ENCODE peak calls at places on chromosomes 11 and 22, in ten cellular contexts. One of them, this sample, is unnamed.
A peak's percentile ranks its signal among the peaks of the same experiment; 100 is the strongest.

GRCh38 chr11:97537407-97538150 is 1147.8 kb downstream of the JRKL start:
- DNase-seq in K562: no peak
- DNase-seq in prostate gland: no peak
- DNase-seq in esophagus muscularis mucosa: no peak
- DNase-seq in HCT116: no peak
- DNase-seq in H1: no peak
- DNase-seq in upper lobe of left lung: no peak
- DNase-seq in stomach: no peak
- DNase-seq in GM12891: no peak
- DNase-seq in transverse colon: no peak
- DNase-seq in this sample: no peak

GRCh38 chr22:47153854-47154542 is 391.5 kb downstream of the TBC1D22A start:
- DNase-seq in esophagus muscularis mucosa: no peak
- DNase-seq in H1: no peak
- DNase-seq in K562: no peak
- DNase-seq in prostate gland: no peak
- DNase-seq in HCT116: no peak
- DNase-seq in GM12891: no peak
- DNase-seq in stomach: no peak
- DNase-seq in upper lobe of left lung: no peak
- DNase-seq in transverse colon: no peak
- DNase-seq in this sample: no peak

GRCh38 chr11:629237-629583 is 2.2 kb upstream of the SCT start:
- DNase-seq in upper lobe of left lung: no peak
- DNase-seq in H1: peak; percentile 46
- DNase-seq in esophagus muscularis mucosa: no peak
- DNase-seq in GM12891: no peak
- DNase-seq in HCT116: no peak
- DNase-seq in transverse colon: no peak
- DNase-seq in prostate gland: no peak
- DNase-seq in stomach: no peak
- DNase-seq in K562: no peak
- DNase-seq in this sample: no peak

GRCh38 chr22:26658161-26658560 is 773 bp downstream of the MIAT start:
- DNase-seq in esophagus muscularis mucosa: no peak
- DNase-seq in GM12891: no peak
- DNase-seq in upper lobe of left lung: no peak
- DNase-seq in K562: no peak
- DNase-seq in HCT116: no peak
- DNase-seq in stomach: no peak
- DNase-seq in transverse colon: no peak
- DNase-seq in prostate gland: no peak
- DNase-seq in H1: no peak
- DNase-seq in this sample: no peak

GRCh38 chr11:46410021-46410420 is 18.4 kb upstream of the CHRM4 start:
- DNase-seq in upper lobe of left lung: no peak
- DNase-seq in esophagus muscularis mucosa: no peak
- DNase-seq in stomach: no peak
- DNase-seq in H1: peak; percentile 55
- DNase-seq in prostate gland: no peak
- DNase-seq in GM12891: no peak
- DNase-seq in K562: no peak
- DNase-seq in HCT116: no peak
- DNase-seq in transverse colon: no peak
- DNase-seq in this sample: no peak

GRCh38 chr11:58626915-58627483 is 4.5 kb downstream of the CNTF start:
- DNase-seq in K562: no peak
- DNase-seq in GM12891: no peak
- DNase-seq in upper lobe of left lung: no peak
- DNase-seq in transverse colon: no peak
- DNase-seq in HCT116: no peak
- DNase-seq in prostate gland: no peak
- DNase-seq in esophagus muscularis mucosa: no peak
- DNase-seq in H1: no peak
- DNase-seq in stomach: no peak
- DNase-seq in this sample: no peak

GRCh38 chr11:47616726-47617416 is 22.7 kb upstream of the C1QTNF4 start:
- DNase-seq in K562: peak; percentile 55
- DNase-seq in H1: no peak
- DNase-seq in upper lobe of left lung: no peak
- DNase-seq in prostate gland: no peak
- DNase-seq in esophagus muscularis mucosa: no peak
- DNase-seq in stomach: no peak
- DNase-seq in transverse colon: peak; percentile 25
- DNase-seq in GM12891: no peak
- DNase-seq in HCT116: peak; percentile 21
- DNase-seq in this sample: no peak

GRCh38 chr11:110850846-110851245 is 138.6 kb upstream of the ARHGAP20 start:
- DNase-seq in prostate gland: no peak
- DNase-seq in stomach: no peak
- DNase-seq in GM12891: no peak
- DNase-seq in transverse colon: no peak
- DNase-seq in K562: no peak
- DNase-seq in HCT116: no peak
- DNase-seq in H1: no peak
- DNase-seq in upper lobe of left lung: no peak
- DNase-seq in esophagus muscularis mucosa: no peak
- DNase-seq in this sample: no peak

GRCh38 chr22:38181453-38182200 is at the start of gene PLA2G6:
- DNase-seq in HCT116: peak; percentile 96
- DNase-seq in stomach: peak; percentile 99
- DNase-seq in H1: peak; percentile 98
- DNase-seq in upper lobe of left lung: peak; percentile 99
- DNase-seq in GM12891: peak; percentile 95
- DNase-seq in esophagus muscularis mucosa: peak; percentile 100
- DNase-seq in prostate gland: peak; percentile 98
- DNase-seq in K562: peak; percentile 97
- DNase-seq in transverse colon: peak; percentile 99
- DNase-seq in this sample: peak; percentile 99
- TF ChIP-seq POLR2A in HCT116: no peak
- TF ChIP-seq POLR2A in stomach: no peak
- TF ChIP-seq POLR2A in H1: peak; percentile 81
- TF ChIP-seq POLR2A in upper lobe of left lung: peak; percentile 19
- TF ChIP-seq POLR2A in GM12891: no peak
- TF ChIP-seq POLR2A in esophagus muscularis mucosa: peak; percentile 42
- TF ChIP-seq POLR2A in prostate gland: peak; percentile 71
- TF ChIP-seq POLR2A in K562: peak; percentile 73
- TF ChIP-seq POLR2A in transverse colon: peak; percentile 43
- TF ChIP-seq POLR2A in this sample: peak; percentile 38

GRCh38 chr11:74170694-74171629 is at the start of the genes C2CD3 and PPME1:
- DNase-seq in transverse colon: peak; percentile 98
- DNase-seq in prostate gland: peak; percentile 99
- DNase-seq in stomach: peak; percentile 98
- DNase-seq in HCT116: peak; percentile 99
- DNase-seq in upper lobe of left lung: peak; percentile 99
- DNase-seq in K562: peak; percentile 95
- DNase-seq in esophagus muscularis mucosa: peak; percentile 99
- DNase-seq in H1: peak; percentile 91
- DNase-seq in GM12891: peak; percentile 76
- DNase-seq in this sample: peak; percentile 99
- TF ChIP-seq POLR2AphosphoS5 in transverse colon: peak; percentile 92
- TF ChIP-seq POLR2AphosphoS5 in prostate gland: peak; percentile 100
- TF ChIP-seq POLR2AphosphoS5 in stomach: peak; percentile 82
- TF ChIP-seq POLR2AphosphoS5 in HCT116: peak; percentile 88
- TF ChIP-seq POLR2AphosphoS5 in upper lobe of left lung: peak; percentile 79
- TF ChIP-seq POLR2AphosphoS5 in K562: peak; percentile 79
- TF ChIP-seq POLR2AphosphoS5 in esophagus muscularis mucosa: peak; percentile 91
- TF ChIP-seq POLR2AphosphoS5 in H1: peak; percentile 95
- TF ChIP-seq POLR2AphosphoS5 in GM12891: peak; percentile 79
- TF ChIP-seq POLR2AphosphoS5 in this sample: peak; percentile 65

GRCh38 chr11:71452354-71453020 is 516 bp upstream of the NADSYN1 start:
- DNase-seq in transverse colon: peak; percentile 71
- DNase-seq in HCT116: no peak
- DNase-seq in upper lobe of left lung: peak; percentile 66
- DNase-seq in prostate gland: peak; percentile 52
- DNase-seq in K562: no peak
- DNase-seq in H1: no peak
- DNase-seq in stomach: peak; percentile 63
- DNase-seq in esophagus muscularis mucosa: no peak
- DNase-seq in GM12891: no peak
- DNase-seq in this sample: no peak

GRCh38 chr11:71450507-71450906 is 2.3 kb upstream of the DHCR7 start:
- DNase-seq in GM12891: no peak
- DNase-seq in stomach: no peak
- DNase-seq in H1: no peak
- DNase-seq in prostate gland: no peak
- DNase-seq in transverse colon: no peak
- DNase-seq in K562: no peak
- DNase-seq in HCT116: no peak
- DNase-seq in upper lobe of left lung: no peak
- DNase-seq in esophagus muscularis mucosa: no peak
- DNase-seq in this sample: no peak

GRCh38 chr11:71453021-71453910 is at the start of gene NADSYN1:
- DNase-seq in transverse colon: peak; percentile 99
- DNase-seq in esophagus muscularis mucosa: peak; percentile 98
- DNase-seq in upper lobe of left lung: peak; percentile 98
- DNase-seq in GM12891: peak; percentile 96
- DNase-seq in prostate gland: peak; percentile 96
- DNase-seq in H1: peak; percentile 95
- DNase-seq in stomach: peak; percentile 99
- DNase-seq in HCT116: peak; percentile 80
- DNase-seq in K562: peak; percentile 97
- DNase-seq in this sample: peak; percentile 97

GRCh38 chr11:71453911-71454304 is 905 bp downstream of the NADSYN1 start:
- DNase-seq in transverse colon: no peak
- DNase-seq in HCT116: no peak
- DNase-seq in upper lobe of left lung: no peak
- DNase-seq in esophagus muscularis mucosa: no peak
- DNase-seq in stomach: no peak
- DNase-seq in H1: no peak
- DNase-seq in GM12891: no peak
- DNase-seq in K562: no peak
- DNase-seq in prostate gland: no peak
- DNase-seq in this sample: no peak

DNA sequence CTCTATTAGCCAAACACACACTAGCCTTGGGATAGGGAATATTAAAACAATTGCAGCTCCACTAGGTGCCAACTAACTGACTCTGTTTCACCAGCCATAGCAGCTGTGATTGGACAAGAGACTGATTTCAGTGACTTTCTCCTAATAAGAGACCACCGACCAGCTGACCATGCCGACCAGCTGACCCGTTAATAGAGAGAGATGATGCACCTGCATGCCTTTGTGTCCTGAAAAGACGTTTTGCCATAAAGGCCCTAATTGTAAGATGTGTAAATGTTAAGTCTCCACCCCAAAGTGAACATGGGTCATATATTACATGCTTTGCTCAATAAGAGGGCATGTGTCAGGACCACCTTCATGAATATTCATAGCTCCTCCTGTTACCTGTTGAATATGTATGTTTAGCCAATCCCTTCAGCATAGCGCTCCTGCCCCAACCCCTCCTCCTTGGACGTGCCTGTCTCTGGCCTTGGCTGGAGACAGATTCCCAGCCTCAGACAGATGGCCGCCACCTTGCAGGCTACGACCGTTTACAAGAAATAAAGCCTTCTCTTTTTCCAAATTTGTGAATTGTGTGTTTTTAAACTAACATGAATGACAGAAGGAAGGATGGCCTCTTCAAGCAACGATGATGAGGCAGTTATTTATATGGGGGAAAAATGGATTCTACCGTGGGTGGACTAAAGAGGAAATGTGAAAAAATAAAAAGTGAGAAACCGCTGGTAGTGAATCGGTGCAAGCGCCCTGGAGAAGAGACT is 1.2 kb upstream of the NADSYN1 start:
- DNase-seq in H1: no peak
- DNase-seq in stomach: no peak
- DNase-seq in K562: peak; percentile 37
- DNase-seq in GM12891: no peak
- DNase-seq in HCT116: no peak
- DNase-seq in transverse colon: peak; percentile 46
- DNase-seq in prostate gland: no peak
- DNase-seq in esophagus muscularis mucosa: no peak
- DNase-seq in upper lobe of left lung: peak; percentile 50
- DNase-seq in this sample: no peak
- TF ChIP-seq POLR2A in H1: no peak
- TF ChIP-seq POLR2A in stomach: no peak
- TF ChIP-seq POLR2A in K562: no peak
- TF ChIP-seq POLR2A in GM12891: no peak
- TF ChIP-seq POLR2A in HCT116: no peak
- TF ChIP-seq POLR2A in transverse colon: peak; percentile 25
- TF ChIP-seq POLR2A in prostate gland: no peak
- TF ChIP-seq POLR2A in esophagus muscularis mucosa: no peak
- TF ChIP-seq POLR2A in upper lobe of left lung: no peak
- TF ChIP-seq POLR2A in this sample: no peak

GRCh38 chr11:86594746-86595145 is 77.7 kb downstream of the ME3 start:
- DNase-seq in prostate gland: no peak
- DNase-seq in H1: no peak
- DNase-seq in stomach: no peak
- DNase-seq in upper lobe of left lung: no peak
- DNase-seq in GM12891: no peak
- DNase-seq in transverse colon: no peak
- DNase-seq in esophagus muscularis mucosa: no peak
- DNase-seq in K562: no peak
- DNase-seq in HCT116: no peak
- DNase-seq in this sample: no peak

GRCh38 chr11:86592047-86592564 is 80.3 kb downstream of the ME3 start:
- DNase-seq in HCT116: no peak
- DNase-seq in transverse colon: no peak
- DNase-seq in stomach: no peak
- DNase-seq in GM12891: no peak
- DNase-seq in H1: no peak
- DNase-seq in esophagus muscularis mucosa: peak; percentile 74
- DNase-seq in upper lobe of left lung: peak; percentile 36
- DNase-seq in K562: no peak
- DNase-seq in prostate gland: no peak
- DNase-seq in this sample: no peak

GRCh38 chr11:86591631-86592030 is 80.8 kb downstream of the ME3 start:
- DNase-seq in HCT116: no peak
- DNase-seq in H1: no peak
- DNase-seq in K562: no peak
- DNase-seq in transverse colon: no peak
- DNase-seq in prostate gland: no peak
- DNase-seq in stomach: no peak
- DNase-seq in GM12891: no peak
- DNase-seq in upper lobe of left lung: no peak
- DNase-seq in esophagus muscularis mucosa: no peak
- DNase-seq in this sample: no peak

GRCh38 chr11:86593833-86594232 is 78.6 kb downstream of the ME3 start:
- DNase-seq in upper lobe of left lung: no peak
- DNase-seq in esophagus muscularis mucosa: no peak
- DNase-seq in H1: no peak
- DNase-seq in stomach: no peak
- DNase-seq in GM12891: no peak
- DNase-seq in prostate gland: no peak
- DNase-seq in transverse colon: no peak
- DNase-seq in HCT116: no peak
- DNase-seq in K562: no peak
- DNase-seq in this sample: no peak

DNA sequence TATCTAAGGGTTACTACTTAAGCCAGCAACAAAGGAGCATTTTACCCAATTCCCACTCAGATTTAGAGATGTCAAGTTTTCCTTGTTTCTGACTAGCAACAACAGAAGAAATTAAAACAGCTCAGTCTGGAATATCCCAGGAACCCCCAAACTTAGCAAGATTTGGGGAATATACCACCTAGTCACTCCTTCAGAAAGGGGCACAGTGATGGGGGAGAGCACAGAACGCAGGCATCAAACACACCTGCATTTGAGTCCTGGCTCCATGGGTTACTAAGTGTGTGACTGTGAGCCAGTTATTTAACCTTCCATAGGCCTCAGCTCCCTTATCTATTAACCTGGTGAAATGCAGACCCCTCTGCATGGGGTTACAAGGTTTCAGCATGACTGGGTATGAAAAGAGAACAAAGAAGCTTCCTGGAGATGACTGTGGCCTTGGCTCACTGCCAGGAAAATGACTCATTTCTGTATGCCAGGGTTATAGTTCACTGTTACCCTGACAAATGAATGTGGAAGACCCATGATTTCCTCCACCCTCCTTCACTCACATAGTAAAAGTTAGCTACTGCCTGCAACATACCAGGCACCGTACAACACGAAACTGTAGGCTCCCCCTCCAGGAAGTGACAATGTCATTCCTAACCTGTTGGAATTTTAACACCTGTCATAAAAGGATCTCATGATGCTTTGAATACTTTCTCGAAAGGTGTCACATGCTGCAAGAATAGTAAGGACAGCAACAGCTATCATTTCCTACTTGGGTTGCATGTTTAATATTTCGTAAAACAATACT is 79.6 kb downstream of the ME3 start:
- DNase-seq in upper lobe of left lung: peak; percentile 75
- DNase-seq in HCT116: peak; percentile 87
- DNase-seq in GM12891: peak; percentile 32
- DNase-seq in H1: no peak
- DNase-seq in esophagus muscularis mucosa: peak; percentile 94
- DNase-seq in stomach: peak; percentile 75
- DNase-seq in K562: peak; percentile 62
- DNase-seq in transverse colon: peak; percentile 91
- DNase-seq in prostate gland: no peak
- DNase-seq in this sample: peak; percentile 61
- TF ChIP-seq POLR2AphosphoS5 in upper lobe of left lung: peak; percentile 46
- TF ChIP-seq POLR2AphosphoS5 in HCT116: peak; percentile 62
- TF ChIP-seq POLR2AphosphoS5 in GM12891: peak; percentile 30
- TF ChIP-seq POLR2AphosphoS5 in H1: no peak
- TF ChIP-seq POLR2AphosphoS5 in esophagus muscularis mucosa: peak; percentile 60
- TF ChIP-seq POLR2AphosphoS5 in stomach: no peak
- TF ChIP-seq POLR2AphosphoS5 in K562: no peak
- TF ChIP-seq POLR2AphosphoS5 in transverse colon: peak; percentile 17
- TF ChIP-seq POLR2AphosphoS5 in prostate gland: no peak
- TF ChIP-seq POLR2AphosphoS5 in this sample: no peak